ENCODE peak calls at places on chromosomes 16 and 17, in six cellular contexts. C is BJ, K is lower leg skin, A is GM23338, V is spleen, Y is A673. S is an unnamed sample.

GRCh38 chr16:46691720-46692119 is 2.3 kb downstream of the ORC6 start:
- DNase-seq in C (no peak), K (no peak), A (no peak), V (no peak), Y (no peak), S (no peak)

GRCh38 chr17:78313735-78314648 is 45.9 kb downstream of the SOCS3 start:
- DNase-seq in C (no peak), K (no peak), A (peak), V (peak), Y (peak), S (no peak)

GRCh38 chr16:15993946-15994665 is 44.7 kb downstream of the ABCC1 start:
- DNase-seq in C (no peak), K (no peak), A (no peak), V (no peak), Y (no peak), S (no peak)

GRCh38 chr16:72149676-72150464 is 22.1 kb downstream of the PMFBP1 start:
- DNase-seq in C (no peak), K (no peak), A (peak), V (no peak), Y (peak), S (no peak)

GRCh38 chr16:14496786-14497185 is 133.3 kb downstream of the PARN start:
- DNase-seq in C (no peak), K (no peak), A (no peak), V (no peak), Y (no peak), S (no peak)

GRCh38 chr16:1461146-1461545 is 13.7 kb downstream of the CLCN7 start:
- DNase-seq in C (peak), K (no peak), A (no peak), V (no peak), Y (no peak), S (no peak)

GRCh38 chr17:73359987-73360410 is 48.2 kb upstream of the CDC42EP4 start:
- DNase-seq in C (no peak), K (no peak), A (peak), V (no peak), Y (no peak), S (no peak)

GRCh38 chr17:82495844-82496528 is 23.5 kb upstream of the FOXK2 start:
- DNase-seq in C (no peak), K (peak), A (peak), V (no peak), Y (no peak), S (no peak)

GRCh38 chr16:70737377-70738082 is 51.7 kb upstream of the MTSS2 start:
- DNase-seq in C (peak), K (peak), A (no peak), V (peak), Y (no peak), S (no peak)

GRCh38 chr16:84914273-84914672 is 94.5 kb downstream of the CRISPLD2 start:
- DNase-seq in C (no peak), K (no peak), A (no peak), V (no peak), Y (no peak), S (no peak)

GRCh38 chr17:67504182-67504581 is 127.1 kb downstream of the PITPNC1 start:
- DNase-seq in C (no peak), K (no peak), A (no peak), V (no peak), Y (no peak), S (no peak)

GRCh38 chr16:81585785-81586184 is 141.2 kb downstream of the CMIP start:
- DNase-seq in C (no peak), K (no peak), A (peak), V (no peak), Y (peak), S (peak)

GRCh38 chr16:55499951-55500350 is 8.9 kb upstream of the LPCAT2 start:
- DNase-seq in C (peak), K (peak), A (no peak), V (no peak), Y (peak), S (no peak)

GRCh38 chr17:45628019-45628418 is 137.5 kb upstream of the PLEKHM1 start:
- DNase-seq in C (no peak), K (no peak), A (peak), V (no peak), Y (no peak), S (no peak)

GRCh38 chr16:66378739-66379570 is 12.5 kb downstream of the CDH5 start:
- DNase-seq in C (no peak), K (no peak), A (no peak), V (peak), Y (no peak), S (no peak)

GRCh38 chr16:3718019-3718391 is 681 bp upstream of the TRAP1 start:
- DNase-seq in C (no peak), K (no peak), A (no peak), V (no peak), Y (no peak), S (no peak)

GRCh38 chr17:18093616-18094408 is 6.1 kb downstream of the DRG2 start:
- DNase-seq in C (no peak), K (no peak), A (peak), V (no peak), Y (peak), S (no peak)

GRCh38 chr17:14494161-14494560 is 193.3 kb downstream of the HS3ST3B1 start:
- DNase-seq in C (no peak), K (no peak), A (no peak), V (no peak), Y (no peak), S (no peak)

GRCh38 chr16:89453662-89454321 is 36.6 kb downstream of the ANKRD11 start:
- DNase-seq in C (no peak), K (no peak), A (no peak), V (no peak), Y (no peak), S (no peak)

GRCh38 chr17:63434951-63435571 is 11.0 kb downstream of the CYB561 start:
- DNase-seq in C (no peak), K (no peak), A (no peak), V (no peak), Y (peak), S (peak)

GRCh38 chr16:66687906-66688625 is 8.5 kb downstream of the CMTM4 start:
- DNase-seq in C (no peak), K (no peak), A (no peak), V (no peak), Y (peak), S (no peak)

GRCh38 chr17:9676742-9677387 is 31.5 kb downstream of the USP43 start:
- DNase-seq in C (no peak), K (no peak), A (no peak), V (no peak), Y (no peak), S (no peak)

GRCh38 chr16:11425140-11425539 is 79.9 kb downstream of the RMI2 start:
- DNase-seq in C (no peak), K (no peak), A (no peak), V (no peak), Y (no peak), S (no peak)

GRCh38 chr17:63196772-63197335 is 230.8 kb downstream of the TANC2 start:
- DNase-seq in C (no peak), K (no peak), A (no peak), V (no peak), Y (no peak), S (no peak)

GRCh38 chr17:37608369-37609169 is 649 bp downstream of the SYNRG start:
- DNase-seq in C (no peak), K (peak), A (peak), V (no peak), Y (peak), S (no peak)

GRCh38 chr17:60138769-60139437 is 10.9 kb upstream of the CA4 start:
- DNase-seq in C (no peak), K (no peak), A (peak), V (no peak), Y (no peak), S (no peak)

GRCh38 chr17:60141111-60142018 is 8.4 kb upstream of the CA4 start:
- DNase-seq in C (no peak), K (no peak), A (peak), V (no peak), Y (no peak), S (no peak)

GRCh38 chr17:60137731-60138130 is 12.0 kb upstream of the CA4 start:
- DNase-seq in C (no peak), K (no peak), A (no peak), V (no peak), Y (no peak), S (peak)

GRCh38 chr17:60142872-60143499 is 6.8 kb upstream of the CA4 start:
- DNase-seq in C (peak), K (peak), A (peak), V (peak), Y (peak), S (no peak)

GRCh38 chr17:60139438-60140285 is 10.1 kb upstream of the CA4 start:
- DNase-seq in C (no peak), K (peak), A (peak), V (peak), Y (peak), S (no peak)
- TF ChIP-seq CTCF in C (peak), K (no peak), A (peak), V (peak), Y (peak), S (peak)

DNA sequence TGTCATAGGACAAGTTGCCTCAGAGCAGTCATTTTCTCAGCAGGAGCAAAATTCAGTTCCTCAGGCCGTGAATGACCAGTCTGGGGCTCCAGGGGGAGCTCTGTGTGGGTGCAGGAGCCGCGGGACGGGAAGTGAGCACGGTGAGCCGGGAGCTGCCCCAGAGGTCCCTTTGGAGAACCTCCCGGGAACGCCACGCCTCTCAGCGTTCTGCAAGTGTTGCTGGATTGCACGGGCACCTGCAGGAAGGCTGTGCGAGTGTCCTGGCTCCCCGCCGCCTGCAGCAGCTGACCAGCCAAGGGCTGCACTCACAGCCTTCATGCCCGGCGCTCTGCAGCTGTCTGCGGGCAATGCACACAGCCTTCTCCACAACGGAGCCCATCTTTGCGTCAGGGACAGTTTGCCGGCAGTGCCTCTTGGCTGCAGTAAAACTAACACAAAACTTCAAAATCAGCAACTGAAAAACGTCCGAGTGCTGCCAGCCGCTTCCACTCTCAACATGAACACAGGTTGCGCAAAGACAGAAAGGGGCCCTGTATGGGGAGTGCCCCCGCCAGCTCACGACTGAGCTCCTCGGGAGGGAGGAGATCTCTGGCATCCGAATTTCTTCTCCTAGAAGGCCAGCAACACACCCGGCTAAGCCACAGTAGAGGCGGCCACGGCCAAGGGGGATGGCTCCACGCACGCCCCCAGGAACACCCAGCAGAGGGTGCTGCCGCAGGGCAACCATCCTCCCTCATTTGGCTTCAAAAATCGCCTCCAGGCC is 16.0 kb downstream of the NDUFAF8 start:
- DNase-seq in C (peak), K (peak), A (peak), V (peak), Y (peak), S (no peak)
- TF ChIP-seq CTCF in C (peak), K (no peak), A (peak), V (peak), Y (peak), S (peak)

GRCh38 chr17:79788989-79789942 is 7.6 kb downstream of the CBX8 start:
- DNase-seq in C (no peak), K (no peak), A (peak), V (peak), Y (peak), S (peak)

GRCh38 chr17:79789943-79790804 is 6.7 kb downstream of the CBX8 start:
- DNase-seq in C (no peak), K (no peak), A (peak), V (peak), Y (peak), S (peak)

GRCh38 chr17:79792371-79792871 is 4.5 kb downstream of the CBX8 start:
- DNase-seq in C (no peak), K (no peak), A (peak), V (no peak), Y (no peak), S (no peak)

GRCh38 chr17:79791354-79792123 is 5.3 kb downstream of the CBX8 start:
- DNase-seq in C (no peak), K (no peak), A (peak), V (no peak), Y (no peak), S (peak)

DNA sequence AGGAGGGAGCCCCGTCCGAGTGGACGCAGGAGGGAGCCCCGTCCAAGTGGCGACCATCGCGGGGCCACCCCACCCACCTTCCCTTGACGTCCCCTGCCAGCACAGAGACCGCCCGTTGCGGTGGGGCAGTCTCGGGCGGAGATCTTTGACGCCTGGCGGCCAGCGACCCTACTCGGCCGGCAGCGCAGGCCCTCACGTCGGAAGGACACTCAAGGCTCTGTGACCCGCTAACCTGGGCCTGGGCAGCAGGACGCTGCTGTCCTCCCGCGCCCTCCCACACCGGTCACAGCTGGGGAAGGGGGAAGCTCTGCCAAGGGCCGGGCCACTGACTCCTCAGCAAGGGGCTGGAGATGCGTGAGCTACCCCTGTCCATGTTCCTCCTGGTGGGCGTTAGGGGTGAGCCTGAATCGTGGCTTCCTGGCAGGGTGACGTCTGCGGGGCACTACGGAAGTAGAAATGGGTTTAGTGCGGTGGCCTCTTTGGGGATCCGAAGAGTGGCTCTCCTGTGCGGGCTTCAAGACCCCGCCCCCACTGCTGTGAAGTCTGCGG is 6.0 kb downstream of the CBX8 start:
- DNase-seq in C (no peak), K (no peak), A (peak), V (no peak), Y (no peak), S (no peak)
- TF ChIP-seq CTCF in C (no peak), K (no peak), A (no peak), V (no peak), Y (no peak), S (no peak)

GRCh38 chr17:44414394-44415155 is 25.1 kb upstream of the ITGA2B start:
- DNase-seq in C (no peak), K (no peak), A (no peak), V (no peak), Y (no peak), S (no peak)

GRCh38 chr17:44408786-44409185 is 19.3 kb upstream of the ITGA2B start:
- DNase-seq in C (no peak), K (no peak), A (no peak), V (no peak), Y (no peak), S (no peak)

DNA sequence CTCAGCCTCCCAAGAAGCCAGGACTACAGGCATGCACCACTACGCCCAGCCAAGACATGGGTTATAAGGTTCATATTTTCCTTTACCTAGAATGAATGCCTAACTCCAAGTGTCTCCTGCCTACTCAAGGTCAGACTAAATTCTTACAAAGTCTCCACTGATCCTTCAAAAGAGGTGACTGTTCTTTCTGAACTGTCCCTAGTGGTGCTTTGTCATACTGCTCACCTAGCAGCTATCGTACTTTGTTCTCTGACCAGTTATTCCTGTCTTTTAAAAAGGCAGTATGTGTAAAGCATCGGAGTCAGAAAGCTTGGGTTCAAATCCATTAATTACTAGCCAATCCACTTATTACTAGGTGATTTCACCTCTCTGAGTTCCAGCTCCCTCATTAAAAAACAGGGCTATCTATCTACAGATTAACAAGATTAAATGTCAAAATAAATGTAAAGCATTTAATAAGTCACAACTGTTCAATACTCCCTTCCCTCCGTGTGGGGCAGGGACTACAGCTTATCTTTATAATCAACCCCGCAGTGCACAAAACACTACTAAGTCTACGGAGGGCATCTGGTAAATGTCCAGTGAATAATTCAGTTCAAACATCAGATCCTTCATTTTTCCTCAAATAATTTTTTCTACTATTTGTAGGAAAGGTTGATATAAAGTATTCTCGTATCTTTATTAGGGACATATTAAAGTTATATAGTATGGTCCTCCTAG is 20.0 kb upstream of the ITGA2B start:
- DNase-seq in C (no peak), K (no peak), A (peak), V (no peak), Y (no peak), S (no peak)
- TF ChIP-seq CTCF in C (no peak), K (no peak), A (no peak), V (no peak), Y (no peak), S (peak)

S was measured in chondrocyte.